ENCODE peak calls at places on chromosomes 11 and 22, in four cellular contexts. Z is body of pancreas, B is thoracic aorta, L is endodermal cell. U is an unnamed sample. For H3K27me3, the result is how much of the 10 kb centered on the place peaks cover.

GRCh38 chr22:20803696-20804324 is 29.9 kb downstream of the SERPIND1 start:
- DNase-seq in B (no peak), L (peak), Z (peak), U (peak)

GRCh38 chr22:26889794-26890193 is 232.4 kb downstream of the MIAT start:
- DNase-seq in B (no peak), Z (no peak), L (no peak), U (no peak)

GRCh38 chr11:111765320-111765983 is 737 bp downstream of the PPP2R1B start:
- DNase-seq in Z (peak), B (no peak), L (no peak), U (no peak)

GRCh38 chr22:44403166-44403565 is 90.4 kb upstream of the SHISAL1 start:
- DNase-seq in L (peak), Z (no peak), B (no peak), U (no peak)

GRCh38 chr11:36711104-36711825 is 113.2 kb upstream of the RAG2 start:
- DNase-seq in B (no peak), Z (no peak), L (peak), U (no peak)

GRCh38 chr11:110311783-110312578 is 15.6 kb upstream of the RDX start:
- DNase-seq in L (no peak), B (no peak), Z (no peak), U (no peak)

GRCh38 chr11:57648791-57649735 is 649 bp downstream of the YPEL4 start:
- DNase-seq in B (no peak), Z (no peak), L (peak), U (no peak)

GRCh38 chr11:22670803-22671202 is 4.4 kb downstream of the GAS2 start:
- DNase-seq in B (no peak), Z (no peak), L (no peak), U (no peak)

GRCh38 chr11:11946180-11946579 is 62.2 kb downstream of the DKK3 start:
- DNase-seq in L (no peak), Z (no peak), B (no peak), U (no peak)

GRCh38 chr11:56509439-56509838 is 18.3 kb upstream of the OR5M8 start:
- DNase-seq in Z (no peak), B (no peak), L (no peak), U (no peak)

GRCh38 chr11:59754494-59754858 is 700 bp upstream of the STX3 start:
- DNase-seq in L (peak), B (no peak), Z (peak), U (peak)

GRCh38 chr11:110123003-110123402 is 29.8 kb downstream of the ZC3H12C start:
- DNase-seq in Z (no peak), L (no peak), B (no peak), U (no peak)

GRCh38 chr11:73334244-73335203 is 26.4 kb downstream of the ARHGEF17 start:
- DNase-seq in B (peak), L (peak), Z (no peak), U (no peak)

GRCh38 chr11:45331839-45332485 is 45.8 kb upstream of the SYT13 start:
- DNase-seq in L (no peak), B (no peak), Z (no peak), U (no peak)

GRCh38 chr11:67002921-67003411 is 20.0 kb upstream of the SYT12 start:
- DNase-seq in L (peak), Z (no peak), B (no peak), U (no peak)

GRCh38 chr22:23754980-23755636 is 883 bp upstream of the VPREB3 start:
- DNase-seq in L (no peak), B (no peak), Z (no peak), U (no peak)

GRCh38 chr11:64754124-64754918 is 5.5 kb downstream of the PYGM start:
- DNase-seq in L (no peak), B (no peak), Z (no peak), U (no peak)

GRCh38 chr11:72227316-72228228 is 3.0 kb downstream of the INPPL1 start:
- DNase-seq in L (peak), B (no peak), Z (no peak), U (no peak)

GRCh38 chr22:43957871-43958270 is 2.6 kb downstream of the SAMM50 start:
- DNase-seq in Z (no peak), B (no peak), L (no peak), U (no peak)

GRCh38 chr22:20187777-20188566 is 37.1 kb upstream of the CCDC188 start:
- DNase-seq in Z (no peak), B (no peak), L (no peak), U (no peak)

GRCh38 chr11:130834886-130835285 is 81.4 kb downstream of the SNX19 start:
- DNase-seq in L (no peak), Z (no peak), B (no peak), U (no peak)

GRCh38 chr11:14500181-14500651 is 605 bp upstream of the COPB1 start:
- DNase-seq in L (peak), B (no peak), Z (peak), U (peak)

GRCh38 chr22:39490135-39490798 is 11.8 kb upstream of the MIEF1 start:
- DNase-seq in B (no peak), Z (peak), L (peak), U (peak)

GRCh38 chr11:104254347-104254746 is 90.4 kb upstream of the PDGFD start:
- DNase-seq in Z (peak), L (peak), B (no peak), U (no peak)

GRCh38 chr11:75627879-75628668 is 40.8 kb downstream of the MAP6 start:
- DNase-seq in L (peak), Z (no peak), B (no peak), U (no peak)

GRCh38 chr22:33919591-33920501 is at the start of gene LARGE1:
- DNase-seq in B (no peak), Z (peak), L (peak), U (no peak)

GRCh38 chr11:94400075-94400838 is 962 bp downstream of the GPR83 start:
- DNase-seq in B (no peak), Z (no peak), L (no peak), U (no peak)

GRCh38 chr11:78325274-78325781 is 92.3 kb downstream of the GAB2 start:
- DNase-seq in L (no peak), B (no peak), Z (no peak), U (no peak)

GRCh38 chr11:14308114-14308896 is 50.7 kb downstream of the RRAS2 start:
- DNase-seq in Z (no peak), L (no peak), B (no peak), U (no peak)

GRCh38 chr11:62398011-62398994 is 20.5 kb upstream of the SCGB1A1 start:
- DNase-seq in L (peak), B (no peak), Z (no peak), U (no peak)

GRCh38 chr22:36086170-36086490 is 57.5 kb upstream of the RBFOX2 start:
- DNase-seq in L (peak), Z (no peak), B (no peak), U (no peak)

GRCh38 chr11:128379587-128380279 is 207.6 kb downstream of the ETS1 start:
- DNase-seq in Z (no peak), L (no peak), B (no peak), U (no peak)

GRCh38 chr11:116162541-116163230 is 610.1 kb downstream of the BUD13 start:
- DNase-seq in L (peak), Z (no peak), B (no peak), U (no peak)

GRCh38 chr11:9459573-9460321 is 1.1 kb upstream of the ZNF143 start:
- DNase-seq in Z (peak), L (peak), B (no peak), U (peak)

GRCh38 chr11:132028380-132029240 is 658.2 kb downstream of the NTM start:
- DNase-seq in B (no peak), Z (peak), L (peak), U (no peak)

GRCh38 chr11:77071671-77072605 is 5.2 kb downstream of the CAPN5 start:
- DNase-seq in L (peak), B (no peak), Z (no peak), U (no peak)

GRCh38 chr11:112355726-112356125 is 95.1 kb upstream of the PLET1 start:
- DNase-seq in Z (no peak), B (no peak), L (peak), U (no peak)

GRCh38 chr11:118434553-118435232 is 1.6 kb upstream of the KMT2A start:
- DNase-seq in Z (peak), B (no peak), L (peak), U (peak)
- H3K27ac ChIP-seq in Z (no peak), B (peak), L (peak), U (peak)

GRCh38 chr11:114848027-114848426 is 169.7 kb downstream of the NXPE2 start:
- DNase-seq in B (no peak), Z (no peak), L (no peak), U (no peak)

GRCh38 chr11:114847599-114847998 is 169.3 kb downstream of the NXPE2 start:
- DNase-seq in L (no peak), B (no peak), Z (no peak), U (no peak)

DNA sequence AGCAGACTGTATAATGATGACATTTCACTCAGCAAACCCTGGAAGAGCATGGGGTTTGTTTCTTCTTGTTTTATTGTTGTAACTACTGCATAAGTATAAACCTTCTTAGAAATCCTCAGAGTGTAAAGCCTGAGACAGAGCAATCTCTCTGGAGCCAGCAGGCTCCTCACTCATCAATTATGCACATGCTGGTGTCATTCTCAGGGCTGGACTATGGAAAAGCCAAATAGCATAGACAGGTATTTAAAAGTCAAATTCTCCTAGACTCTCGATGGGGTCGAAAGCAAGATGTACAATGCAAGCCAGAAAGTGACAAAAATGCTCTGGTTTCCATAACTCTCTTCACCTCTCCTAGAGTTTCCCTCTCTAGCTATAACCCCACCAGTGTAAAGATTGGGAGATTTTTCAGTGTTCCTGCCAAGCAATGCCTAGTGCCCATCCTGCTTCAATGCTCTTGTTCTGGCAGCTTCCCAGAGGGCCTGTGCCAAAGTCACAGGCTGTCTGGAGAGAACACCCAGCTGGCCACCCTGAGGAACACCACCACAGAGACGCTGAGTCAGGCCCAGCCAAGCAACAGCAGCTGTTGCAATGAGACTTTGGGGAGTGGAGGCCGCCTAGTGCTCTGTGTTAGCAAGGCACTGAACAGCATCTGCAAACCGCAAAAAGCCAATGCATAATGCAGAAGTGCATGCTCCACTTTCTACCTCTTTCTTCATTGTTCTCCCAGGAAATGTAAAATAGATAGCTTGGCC is 167.9 kb downstream of the NXPE2 start:
- DNase-seq in B (no peak), L (peak), Z (no peak), U (no peak)
- TF ChIP-seq CTCF in B (no peak), L (peak), Z (no peak), U (no peak)

DNA sequence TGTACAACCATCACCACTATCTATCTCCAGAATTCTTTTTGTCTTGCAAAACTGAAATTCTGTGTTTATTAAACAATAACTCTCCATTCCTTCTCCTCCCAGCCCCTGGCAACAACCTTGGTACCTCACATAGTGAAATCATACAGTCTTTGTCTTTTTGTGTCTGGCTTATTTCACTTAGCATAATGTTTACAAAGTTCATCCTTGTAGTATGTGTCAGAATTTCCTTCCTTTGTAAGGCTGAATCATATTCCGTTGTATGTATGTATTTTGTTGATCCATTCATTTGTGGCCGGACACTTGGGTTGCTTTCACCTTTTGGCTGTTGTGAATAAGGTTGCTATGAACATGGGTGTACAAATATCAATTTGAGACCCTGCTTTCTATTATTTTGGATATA is 243.7 kb upstream of the TBCEL start:
- DNase-seq in Z (no peak), B (no peak), L (no peak), U (no peak)
- H3K27me3 ChIP-seq in Z (under half), B (under half), L (under half), U (under half)

DNA sequence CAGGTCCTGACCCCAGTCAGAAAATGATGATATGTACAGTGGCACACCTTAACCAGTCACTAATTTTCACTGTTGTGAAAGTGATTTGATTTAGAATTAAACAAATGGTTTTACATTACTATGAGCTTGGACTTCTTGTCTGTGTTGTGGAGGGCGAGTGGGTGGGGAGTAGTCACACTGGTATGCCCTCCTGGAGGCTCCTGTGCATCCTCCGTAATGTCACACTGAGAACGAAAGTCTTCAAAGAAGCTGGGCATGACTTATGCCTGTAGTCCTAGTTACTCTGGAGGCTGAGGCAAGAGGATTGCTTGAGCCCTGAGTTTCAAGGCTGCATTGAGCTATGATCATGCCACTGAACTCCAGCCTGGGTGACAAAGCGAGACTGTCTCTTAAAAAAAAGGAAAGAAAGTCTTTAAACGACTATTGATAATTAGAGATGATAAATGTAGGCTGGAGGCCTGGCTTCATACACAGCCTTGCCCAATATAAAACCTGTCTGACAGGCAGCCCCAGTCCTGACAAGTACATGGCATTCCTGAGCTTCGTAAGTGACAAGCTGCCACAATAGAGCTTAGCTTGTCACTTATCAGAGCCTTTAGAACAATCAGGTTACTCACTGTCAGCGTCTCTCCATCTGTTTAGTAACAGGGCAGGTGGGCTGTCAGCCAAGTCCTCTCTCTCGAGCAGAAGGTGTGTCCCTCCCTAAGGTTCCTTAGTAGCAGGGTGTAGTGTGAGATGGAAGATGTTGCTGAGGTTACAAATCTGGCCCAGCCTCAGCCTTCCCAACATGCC is 5.0 kb upstream of the LIMK2 start:
- DNase-seq in Z (no peak), L (no peak), B (no peak), U (no peak)
- H3K27ac ChIP-seq in Z (no peak), L (no peak), B (no peak), U (no peak)

DNA sequence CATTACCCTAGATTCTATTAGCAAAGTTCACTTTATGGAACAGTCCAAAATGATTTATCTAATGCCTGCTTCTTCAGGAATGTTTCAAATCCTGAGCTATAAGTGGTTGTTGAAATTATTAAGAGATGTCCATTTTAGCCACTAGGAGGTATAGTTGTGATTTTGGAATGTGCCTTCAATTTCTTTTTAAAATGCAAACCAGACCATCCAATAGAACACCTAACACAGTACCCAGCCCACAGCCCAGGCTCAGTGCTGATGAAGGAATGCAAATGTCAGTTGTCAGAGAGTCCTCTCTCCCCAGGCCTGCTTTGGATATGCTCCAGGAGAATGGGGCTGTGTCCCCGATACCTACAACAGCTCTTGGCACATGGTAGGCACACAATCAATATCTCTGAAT is 85.8 kb upstream of the E2F8 start:
- DNase-seq in B (no peak), Z (no peak), L (no peak), U (no peak)
- TF ChIP-seq CTCF in B (no peak), Z (peak), L (no peak), U (no peak)

DNA sequence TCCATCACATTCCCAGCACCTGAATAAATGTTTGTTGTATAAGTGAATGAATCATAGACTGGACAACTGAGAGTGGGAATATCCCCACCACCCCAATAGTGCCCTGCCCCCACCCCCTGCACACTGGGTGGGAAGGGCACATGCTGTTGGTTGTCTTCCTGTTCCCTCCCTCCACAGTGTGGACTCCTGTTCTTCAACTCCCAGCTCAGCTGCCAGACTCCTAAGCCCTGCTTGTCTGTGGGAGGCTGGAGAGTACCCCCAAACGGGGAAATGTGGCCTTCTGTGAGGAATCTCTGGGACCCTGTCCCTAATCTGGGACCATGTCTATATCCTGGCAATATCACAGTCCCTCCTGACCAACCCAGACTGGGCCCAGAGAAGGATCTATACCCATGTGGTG is 5.5 kb upstream of the MYOD1 start:
- DNase-seq in B (no peak), L (peak), Z (no peak), U (no peak)
- H3K27me3 ChIP-seq in B (under half), L (half or more), Z (under half), U (under half)

DNA sequence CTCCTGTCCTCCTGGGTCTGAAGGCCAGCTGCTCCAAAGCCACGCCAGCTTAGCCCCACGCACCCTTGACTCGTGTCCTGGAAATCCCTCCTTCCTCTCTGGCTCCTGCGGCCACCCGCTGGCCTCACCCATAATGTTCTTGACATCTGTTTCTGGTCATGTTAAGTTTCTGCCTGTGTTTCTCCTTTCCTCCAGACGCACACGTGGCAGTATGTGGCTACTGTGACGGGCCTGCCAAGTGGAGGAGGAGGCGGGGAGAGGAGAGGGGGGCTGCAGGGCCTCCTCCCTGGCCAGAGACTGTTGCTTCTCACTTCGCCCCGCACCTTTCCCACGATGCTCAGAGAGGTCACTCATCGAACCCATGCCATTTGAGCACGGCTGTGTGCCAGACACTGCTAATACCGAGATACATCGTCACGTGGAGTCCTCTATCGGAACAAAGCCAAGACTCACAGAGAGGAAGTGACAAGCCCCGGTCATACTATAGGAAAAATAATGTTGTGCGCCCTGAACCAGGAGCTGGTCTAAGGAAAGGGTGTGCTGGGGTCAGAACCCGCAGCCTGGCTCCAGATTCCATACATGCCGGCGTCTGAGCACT is 11.5 kb downstream of the C1QTNF6 start:
- DNase-seq in B (no peak), Z (no peak), L (peak), U (no peak)
- H3K27ac ChIP-seq in B (no peak), Z (no peak), L (no peak), U (no peak)

GRCh38 chr22:46738961-46739870 is 1.2 kb upstream of the CERK start:
- DNase-seq in L (peak), Z (peak), B (no peak), U (peak)
- TF ChIP-seq CTCF in L (no peak), Z (no peak), B (no peak), U (peak)

DNA sequence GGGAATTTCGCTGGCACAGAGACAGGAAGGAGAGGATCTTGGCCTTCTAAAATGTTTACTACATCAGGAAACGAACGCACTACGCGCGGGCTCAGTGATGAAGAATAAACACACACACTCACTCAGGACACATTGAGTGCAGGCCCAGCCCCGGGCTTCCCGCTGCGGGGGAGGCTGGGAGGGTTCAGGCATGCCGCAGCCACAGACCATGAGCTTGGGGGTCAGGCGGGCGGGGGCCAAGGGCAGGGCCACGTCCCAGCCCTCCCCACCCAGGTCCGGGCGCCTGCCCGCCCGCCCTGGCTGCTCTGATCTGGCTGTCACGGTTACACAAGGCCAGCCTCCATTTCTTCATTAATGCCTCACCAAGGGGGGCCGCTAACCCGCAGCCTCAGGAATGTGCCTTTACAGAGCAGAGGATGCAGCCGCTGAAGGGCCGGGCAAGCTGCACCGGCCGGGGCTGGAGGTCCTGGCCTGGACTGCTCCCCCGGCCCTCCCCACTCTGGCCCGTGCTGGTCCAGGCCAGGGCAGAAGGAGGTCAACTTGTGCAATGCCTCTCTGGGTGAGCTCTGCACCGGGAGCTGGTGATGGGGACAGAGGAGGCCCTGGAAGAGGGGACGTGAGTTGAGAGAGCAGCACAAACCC is 41.7 kb downstream of the IGF2 start:
- DNase-seq in Z (peak), B (no peak), L (peak), U (no peak)
- H3K27me3 ChIP-seq in Z (under half), B (under half), L (under half), U (under half)